ENCODE peak calls at places on chromosomes 2 and 18, in ten cellular contexts. X is transverse colon, L is mammary epithelial cell, Y is GM12878, P is neural progenitor cell, Z is adrenal gland, W is HCT116, C is uterus, E is heart left ventricle, B is hepatocyte. D is an unnamed sample.

GRCh38 chr2:660477-661214 is 16.6 kb downstream of the TMEM18 start:
- DNase-seq in X (no peak), Y (no peak), B (no peak), C (no peak), E (no peak), P (peak; percentile 63), Z (no peak), W (no peak), L (no peak), D (no peak)

GRCh38 chr18:59549797-59550516 is 147.3 kb downstream of the CCBE1 start:
- DNase-seq in Z (peak; percentile 79), E (peak; percentile 35), X (no peak), P (no peak), C (no peak), W (no peak), L (no peak), Y (no peak), B (no peak), D (no peak)

GRCh38 chr18:4254840-4255239 is 200.3 kb downstream of the DLGAP1 start:
- DNase-seq in X (no peak), B (no peak), C (no peak), Y (no peak), W (no peak), L (no peak), E (no peak), P (peak; percentile 31), Z (no peak), D (no peak)

GRCh38 chr2:45825001-45825651 is 173.7 kb downstream of the PRKCE start:
- DNase-seq in W (no peak), B (no peak), X (no peak), L (no peak), Z (no peak), C (no peak), P (no peak), E (no peak), Y (no peak), D (peak; percentile 57)

GRCh38 chr2:169365093-169365483 is 2.8 kb upstream of the LRP2 start:
- DNase-seq in X (no peak), Z (no peak), W (no peak), E (no peak), L (no peak), P (no peak), Y (no peak), C (no peak), B (no peak), D (no peak)

GRCh38 chr2:78768016-78768415 is 257.5 kb upstream of the REG3G start:
- DNase-seq in P (no peak), Y (no peak), X (no peak), W (no peak), C (no peak), L (no peak), E (no peak), B (no peak), Z (no peak), D (no peak)

GRCh38 chr18:22710628-22711380 is 222.3 kb upstream of the RBBP8 start:
- DNase-seq in C (peak; percentile 64), B (peak; percentile 74), W (no peak), L (peak; percentile 67), P (peak; percentile 25), X (peak; percentile 47), E (peak; percentile 36), Z (peak; percentile 44), Y (no peak), D (no peak)

GRCh38 chr2:167749641-167750040 is 497.8 kb downstream of the STK39 start:
- DNase-seq in X (no peak), L (no peak), W (no peak), B (no peak), E (no peak), Z (no peak), C (no peak), Y (no peak), P (no peak), D (no peak)

GRCh38 chr2:240384711-240385450 is 50.6 kb upstream of the GPC1 start:
- DNase-seq in X (no peak), C (no peak), Z (no peak), E (no peak), P (no peak), W (no peak), L (no peak), Y (no peak), B (no peak), D (no peak)

GRCh38 chr2:134716716-134717585 is 1.8 kb downstream of the TMEM163 start:
- DNase-seq in B (no peak), E (no peak), C (no peak), W (no peak), Z (no peak), Y (no peak), L (no peak), P (no peak), X (no peak), D (no peak)

GRCh38 chr2:134717706-134718094 is 1.1 kb downstream of the TMEM163 start:
- DNase-seq in Z (no peak), C (no peak), Y (no peak), W (no peak), X (no peak), P (peak; percentile 47), E (no peak), L (no peak), B (no peak), D (no peak)

GRCh38 chr2:134718095-134718955 is 475 bp downstream of the TMEM163 start:
- DNase-seq in X (peak; percentile 19), B (peak; percentile 40), E (no peak), Y (no peak), Z (peak; percentile 51), P (peak; percentile 70), W (no peak), L (no peak), C (no peak), D (no peak)

GRCh38 chr2:134721596-134721995 is 2.8 kb upstream of the TMEM163 start:
- DNase-seq in Y (no peak), L (no peak), Z (no peak), C (no peak), X (no peak), E (no peak), B (no peak), W (no peak), P (no peak), D (no peak)

GRCh38 chr2:134718956-134719814 is at the start of gene TMEM163:
- DNase-seq in E (no peak), Y (no peak), P (peak; percentile 81), X (no peak), Z (peak; percentile 60), W (no peak), C (no peak), B (peak; percentile 44), L (no peak), D (no peak)
- H3K4me3 ChIP-seq in E (peak within 1 kb of the TSS; percentile 30), Y (peak within 1 kb of the TSS; percentile 44), P (peak within 1 kb of the TSS; percentile 79), X (peak within 1 kb of the TSS; percentile 26), Z (peak within 1 kb of the TSS; percentile 19), W (no peak within 1 kb of the TSS), C (peak within 1 kb of the TSS; percentile 26), B (peak within 1 kb of the TSS; percentile 29), L (peak within 1 kb of the TSS; percentile 48), D (peak within 1 kb of the TSS; percentile 32)

DNA sequence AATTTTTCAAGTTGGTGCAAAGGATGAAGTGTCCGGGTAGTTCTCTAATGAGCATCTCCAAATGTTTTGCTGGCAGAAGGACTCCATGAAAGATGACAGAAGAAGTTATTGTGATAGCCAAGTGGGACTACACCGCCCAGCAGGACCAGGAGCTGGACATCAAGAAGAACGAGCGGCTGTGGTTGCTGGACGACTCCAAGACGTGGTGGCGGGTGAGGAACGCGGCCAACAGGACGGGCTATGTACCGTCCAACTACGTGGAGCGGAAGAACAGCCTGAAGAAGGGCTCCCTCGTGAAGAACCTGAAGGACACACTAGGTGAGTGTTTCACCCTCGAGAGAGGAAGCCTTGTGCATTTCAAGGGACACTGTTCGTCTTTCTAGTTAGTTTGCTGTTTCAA is 110.3 kb downstream of the NCK2 start:
- DNase-seq in W (no peak), X (no peak), B (no peak), Z (no peak), E (no peak), P (no peak), L (no peak), Y (no peak), C (no peak), D (no peak)
- H3K27me3 ChIP-seq in W (no peaks in the 10 kb centered on the region), X (no peaks in the 10 kb centered on the region), B (no peaks in the 10 kb centered on the region), Z (no peaks in the 10 kb centered on the region), E (no peaks in the 10 kb centered on the region), P (no peaks in the 10 kb centered on the region), L (no peaks in the 10 kb centered on the region), Y (no peaks in the 10 kb centered on the region), C (no peaks in the 10 kb centered on the region), D (no peaks in the 10 kb centered on the region)

DNA sequence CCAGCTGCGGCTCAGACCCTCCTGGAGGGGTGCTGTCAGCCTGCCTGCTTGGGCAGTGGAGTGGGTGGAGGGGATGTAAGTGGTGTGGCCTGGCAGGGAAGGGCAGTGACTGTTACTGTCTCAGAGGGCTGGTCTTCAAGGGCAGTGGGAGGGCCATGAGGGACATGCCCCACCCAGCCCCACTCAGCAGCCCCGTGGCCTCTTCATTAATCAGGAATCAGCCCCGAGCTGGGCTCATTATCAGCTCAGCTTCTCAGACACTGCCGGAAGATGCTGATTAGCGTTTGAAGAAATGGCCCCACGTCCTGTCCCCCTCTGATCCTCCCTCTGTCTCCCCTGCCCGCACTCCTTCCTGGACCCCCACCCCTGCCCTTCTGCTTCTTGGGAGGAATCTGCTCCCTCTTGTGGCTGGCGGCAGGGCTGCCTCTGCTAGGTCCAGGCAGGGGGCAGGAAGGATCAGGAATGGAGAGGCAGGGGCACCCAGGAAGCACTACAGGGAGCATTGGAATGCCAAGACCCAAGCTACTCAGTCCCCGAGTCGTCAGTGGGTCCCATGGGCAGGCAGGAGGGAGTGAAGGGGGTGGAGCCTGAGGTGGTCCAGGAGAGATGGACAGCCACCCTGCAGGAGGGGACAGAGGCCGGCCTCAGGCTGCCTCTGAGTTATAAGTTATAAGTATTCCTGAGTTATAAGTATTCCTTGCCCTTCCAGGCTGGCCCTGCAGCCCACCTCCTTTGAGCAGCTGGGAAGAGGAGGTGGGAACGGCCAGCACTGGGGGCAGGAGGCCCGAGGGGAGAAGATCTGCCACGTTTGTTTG is 7.0 kb downstream of the ASIC4 start:
- DNase-seq in B (peak; percentile 76), W (no peak), E (no peak), C (no peak), X (peak; percentile 21), L (no peak), Z (peak; percentile 65), Y (no peak), P (peak; percentile 80), D (no peak)
- TF ChIP-seq CTCF in B (peak; percentile 74), W (no peak), E (peak; percentile 67), C (peak; percentile 53), X (peak; percentile 51), L (peak; percentile 72), Z (peak; percentile 45), Y (peak; percentile 29), P (peak; percentile 80), D (peak; percentile 97)

DNA sequence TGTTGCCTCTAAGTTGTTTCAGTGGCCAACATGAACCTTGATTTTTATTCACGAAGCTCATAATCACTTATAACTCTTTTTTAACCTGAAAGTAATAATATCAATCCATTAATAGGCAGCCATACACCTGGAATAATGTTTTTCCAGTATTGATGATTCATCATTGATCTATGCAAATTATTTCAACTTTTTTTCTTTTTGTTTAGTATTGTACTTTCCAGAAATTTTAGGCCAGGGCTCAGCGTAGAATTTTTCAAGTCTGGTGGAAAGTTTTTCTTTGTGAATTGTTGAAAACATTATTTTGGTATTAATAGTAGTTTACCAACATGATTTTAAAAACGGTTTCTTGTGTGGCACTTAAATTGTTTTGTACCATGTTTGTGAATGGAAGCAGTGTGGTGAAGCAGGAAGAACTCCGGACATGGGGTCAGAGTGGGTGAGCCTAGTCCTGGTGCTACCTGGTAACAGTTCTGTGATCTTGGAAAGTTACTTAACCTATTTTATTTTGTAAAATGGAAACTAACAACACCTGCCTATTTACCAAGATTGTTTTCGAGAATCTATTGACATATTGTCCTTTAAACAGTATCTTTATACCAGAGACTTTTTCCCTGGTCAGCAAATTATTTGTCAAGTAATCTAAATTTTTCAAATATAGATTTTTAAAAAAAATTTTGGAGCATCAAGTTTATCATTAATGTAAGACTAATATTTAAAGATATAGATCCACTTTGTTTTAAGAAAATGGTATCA is 2.3 kb downstream of the INSIG2 start:
- DNase-seq in W (no peak), X (no peak), L (no peak), Y (no peak), C (no peak), P (no peak), B (no peak), E (no peak), Z (no peak), D (no peak)
- H3K4me3 ChIP-seq in W (peak overlapping the region; percentile 88), X (no peak overlapping the region), L (peak overlapping the region; percentile 93), Y (peak overlapping the region; percentile 70), C (no peak overlapping the region), P (peak overlapping the region; percentile 96), B (no peak overlapping the region), E (no peak overlapping the region), Z (no peak overlapping the region), D (peak overlapping the region; percentile 12)